ENCODE peak calls at places on chromosomes 4 and X, in seven cellular contexts. D, Y, J, I, O, F and X are unnamed samples.

GRCh38 chrX:135981010-135981409 is 4.2 kb upstream of the SLC9A6 start:
- DNase-seq in Y (no peak), O (no peak), I (no peak), J (no peak), F (no peak), D (no peak), X (no peak)

GRCh38 chr4:7018281-7018680 is 24.9 kb upstream of the TADA2B start:
- DNase-seq in Y (no peak), O (no peak), D (no peak), J (no peak), F (no peak), I (no peak), X (peak)

GRCh38 chrX:129833153-129834004 is 10.3 kb downstream of the ZDHHC9 start:
- DNase-seq in D (no peak), F (no peak), J (no peak), I (peak), O (no peak), Y (no peak), X (no peak)

GRCh38 chr4:127846061-127846460 is 34.6 kb upstream of the PLK4 start:
- DNase-seq in I (no peak), D (no peak), O (no peak), J (no peak), F (no peak), Y (no peak), X (no peak)

GRCh38 chr4:44162538-44163270 is 285.9 kb downstream of the KCTD8 start:
- DNase-seq in O (no peak), J (no peak), D (no peak), Y (no peak), F (no peak), I (no peak), X (no peak)

GRCh38 chr4:4574792-4575191 is 32.9 kb upstream of the STX18 start:
- DNase-seq in J (no peak), D (peak), Y (peak), O (peak), F (no peak), I (peak), X (peak)

GRCh38 chr4:5753766-5754528 is 42.9 kb downstream of the EVC start:
- DNase-seq in I (peak), D (no peak), O (no peak), F (no peak), J (no peak), Y (no peak), X (no peak)

GRCh38 chrX:107674480-107675364 is 46.4 kb downstream of the PRPS1 start:
- DNase-seq in J (no peak), I (no peak), Y (peak), O (no peak), D (peak), F (peak), X (peak)

GRCh38 chr4:140579278-140579677 is 10.5 kb upstream of the UCP1 start:
- DNase-seq in O (peak), Y (no peak), J (peak), D (no peak), F (no peak), I (no peak), X (no peak)

GRCh38 chr4:111963158-111963557 is 182.1 kb upstream of the FAM241A start:
- DNase-seq in D (no peak), J (no peak), F (no peak), O (no peak), Y (no peak), I (no peak), X (no peak)

GRCh38 chr4:31807036-31807435 is 1086.9 kb downstream of the PCDH7 start:
- DNase-seq in I (no peak), Y (no peak), O (no peak), D (no peak), F (no peak), J (no peak), X (no peak)

GRCh38 chr4:91113130-91113706 is 986.0 kb downstream of the CCSER1 start:
- DNase-seq in D (no peak), J (peak), O (peak), Y (no peak), F (no peak), I (peak), X (no peak)

GRCh38 chrX:65920620-65921019 is 119.3 kb downstream of the VSIG4 start:
- DNase-seq in O (no peak), D (no peak), Y (no peak), I (no peak), F (no peak), J (no peak), X (no peak)

GRCh38 chr4:8200302-8200975 is 1.3 kb downstream of the SH3TC1 start:
- DNase-seq in Y (peak), D (peak), F (peak), J (no peak), I (peak), O (no peak), X (peak)

GRCh38 chr4:102525099-102525498 is 23.9 kb downstream of the NFKB1 start:
- DNase-seq in Y (no peak), D (no peak), F (no peak), J (no peak), O (no peak), I (peak), X (no peak)

GRCh38 chr4:581753-582361 is 5.8 kb upstream of the TMEM271 start:
- DNase-seq in D (no peak), I (no peak), F (no peak), O (no peak), Y (no peak), J (no peak), X (no peak)

GRCh38 chr4:6719611-6720179 is 3.7 kb downstream of the BLOC1S4 start:
- DNase-seq in Y (no peak), I (no peak), J (no peak), F (no peak), O (no peak), D (no peak), X (no peak)

GRCh38 chr4:8323947-8324555 is 54.5 kb downstream of the HTRA3 start:
- DNase-seq in I (peak), F (peak), J (no peak), Y (no peak), O (no peak), D (no peak), X (peak)

GRCh38 chrX:108123591-108124366 is 32.2 kb downstream of the ATG4A start:
- DNase-seq in I (no peak), D (peak), F (no peak), Y (no peak), O (no peak), J (no peak), X (no peak)

GRCh38 chr4:138053601-138054322 is 188.4 kb downstream of the SLC7A11 start:
- DNase-seq in J (peak), O (no peak), D (no peak), Y (no peak), F (no peak), I (peak), X (no peak)

GRCh38 chrX:55524487-55524886 is 34.8 kb upstream of the USP51 start:
- DNase-seq in Y (no peak), J (no peak), I (peak), O (peak), D (no peak), F (no peak), X (no peak)

GRCh38 chr4:153521995-153522799 is 56.0 kb downstream of the TMEM131L start:
- DNase-seq in F (no peak), Y (peak), D (no peak), O (peak), I (no peak), J (no peak), X (no peak)

GRCh38 chrX:2317527-2318055 is 183.2 kb downstream of the DHRSX start:
- DNase-seq in Y (no peak), J (no peak), F (no peak), O (no peak), D (no peak), I (no peak), X (no peak)

GRCh38 chr4:53497446-53498069 is 93.7 kb downstream of the LNX1 start:
- DNase-seq in I (peak), J (no peak), O (peak), D (peak), Y (no peak), F (peak), X (no peak)

GRCh38 chr4:65623509-65623908 is 46.8 kb downstream of the EPHA5 start:
- DNase-seq in J (no peak), Y (no peak), F (no peak), I (peak), D (no peak), O (no peak), X (no peak)

GRCh38 chrX:39766085-39766726 is 331.6 kb downstream of the BCOR start:
- DNase-seq in D (no peak), Y (peak), O (no peak), J (no peak), I (no peak), F (no peak), X (no peak)

GRCh38 chr4:174012135-174012923 is 271.1 kb downstream of the FBXO8 start:
- DNase-seq in I (no peak), Y (no peak), O (no peak), F (no peak), J (no peak), D (no peak), X (no peak)

GRCh38 chr4:177413092-177413491 is 29.1 kb downstream of the AGA start:
- DNase-seq in J (no peak), I (no peak), Y (no peak), O (no peak), F (no peak), D (no peak), X (no peak)

GRCh38 chr4:188295899-188296298 is 156.7 kb downstream of the TRIML1 start:
- DNase-seq in I (peak), Y (no peak), D (no peak), F (no peak), O (no peak), J (no peak), X (peak)

GRCh38 chrX:103360092-103360491 is 3.8 kb downstream of the TCEAL9 start:
- DNase-seq in D (no peak), I (no peak), F (no peak), J (peak), Y (no peak), O (no peak), X (no peak)

GRCh38 chrX:103357871-103358270 is 1.6 kb downstream of the TCEAL9 start:
- DNase-seq in I (no peak), O (no peak), Y (no peak), F (no peak), J (no peak), D (no peak), X (no peak)

GRCh38 chrX:103360916-103361315 is 4.6 kb downstream of the TCEAL9 start:
- DNase-seq in O (no peak), J (no peak), F (no peak), I (no peak), D (no peak), Y (no peak), X (no peak)

GRCh38 chrX:103356023-103356798 is at the start of gene TCEAL9:
- DNase-seq in Y (no peak), O (peak), I (peak), F (peak), D (peak), J (peak), X (peak)

GRCh38 chrX:103356897-103357296 is 591 bp downstream of the TCEAL9 start:
- DNase-seq in O (peak), F (no peak), J (peak), Y (no peak), D (peak), I (no peak), X (no peak)
- H3K27ac ChIP-seq in O (peak), F (peak), J (peak), Y (no peak), D (peak), I (peak), X (peak)

GRCh38 chr4:22237155-22237751 is 278.6 kb downstream of the ADGRA3 start:
- DNase-seq in Y (no peak), I (peak), O (peak), J (peak), F (no peak), D (peak), X (no peak)

GRCh38 chr4:22240814-22241213 is 275.1 kb downstream of the ADGRA3 start:
- DNase-seq in Y (no peak), F (no peak), J (no peak), D (no peak), O (no peak), I (no peak), X (no peak)

GRCh38 chr4:22238742-22239141 is 277.1 kb downstream of the ADGRA3 start:
- DNase-seq in I (no peak), Y (no peak), J (peak), D (no peak), F (no peak), O (peak), X (no peak)

GRCh38 chr4:22235798-22236197 is 280.1 kb downstream of the ADGRA3 start:
- DNase-seq in O (no peak), F (no peak), Y (no peak), I (no peak), D (peak), J (no peak), X (no peak)

GRCh38 chr4:22237846-22238513 is 277.9 kb downstream of the ADGRA3 start:
- DNase-seq in D (no peak), J (no peak), I (no peak), O (peak), Y (no peak), F (no peak), X (no peak)
- H3K4me3 ChIP-seq in D (no peak), J (peak), I (no peak), O (no peak), Y (no peak), F (no peak), X (no peak)

GRCh38 chr4:168781884-168782283 is 228.2 kb downstream of the CBR4 start:
- DNase-seq in Y (no peak), J (no peak), O (no peak), F (no peak), D (no peak), I (no peak), X (no peak)
- H3K27ac ChIP-seq in Y (no peak), J (no peak), O (no peak), F (no peak), D (no peak), I (no peak), X (no peak)

DNA sequence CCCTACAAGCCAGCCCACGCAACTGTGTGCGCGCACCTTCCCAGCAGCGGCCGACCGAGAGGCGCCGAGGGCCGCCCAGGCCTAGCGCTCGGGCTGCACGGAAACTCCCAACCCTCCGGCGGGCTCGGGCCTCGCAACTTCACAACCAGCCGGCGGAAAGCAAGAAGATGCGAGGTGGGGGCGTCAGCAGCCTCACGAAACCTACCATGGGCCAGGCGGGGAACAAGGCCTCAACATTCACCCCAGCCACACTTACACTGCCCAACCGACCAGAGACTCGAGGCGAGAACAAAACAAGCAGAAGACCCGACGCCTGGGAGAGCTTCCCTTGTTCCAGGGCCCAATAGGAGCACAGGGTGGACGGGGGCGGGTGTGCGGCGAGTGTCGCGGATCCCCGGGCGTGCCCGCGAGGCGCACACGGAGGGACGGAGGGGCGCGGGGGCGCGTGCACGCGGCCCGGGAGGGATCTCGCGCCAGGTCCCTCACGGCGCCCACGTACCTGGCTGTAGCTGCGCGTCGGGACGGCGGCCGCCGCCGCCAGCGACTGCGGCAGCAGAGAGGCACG is 636 bp downstream of the GRSF1 start:
- DNase-seq in D (peak), O (peak), Y (peak), I (peak), F (peak), J (peak), X (peak)
- H3K4me3 ChIP-seq in D (peak), O (peak), Y (peak), I (peak), F (peak), J (peak), X (peak)

GRCh38 chr4:126779001-126779400 is 853.8 kb upstream of the INTU start:
- DNase-seq in O (no peak), J (no peak), I (no peak), F (no peak), Y (no peak), D (no peak), X (no peak)
- H3K27ac ChIP-seq in O (no peak), J (no peak), I (peak), F (no peak), Y (no peak), D (no peak), X (no peak)

GRCh38 chr4:118834070-118834469 is 1.9 kb downstream of the SEC24D start:
- DNase-seq in D (no peak), J (peak), O (no peak), Y (no peak), F (no peak), I (no peak), X (no peak)
- H3K4me3 ChIP-seq in D (no peak), J (peak), O (peak), Y (no peak), F (no peak), I (peak), X (no peak)

GRCh38 chr4:87129681-87130080 is 90.7 kb downstream of the KLHL8 start:
- DNase-seq in Y (no peak), J (no peak), D (no peak), F (no peak), I (no peak), O (no peak), X (no peak)
- H3K27ac ChIP-seq in Y (no peak), J (no peak), D (no peak), F (no peak), I (no peak), O (no peak), X (no peak)

GRCh38 chr4:184748251-184748652 is 14.4 kb upstream of the CENPU start:
- DNase-seq in Y (no peak), F (no peak), O (peak), D (peak), J (no peak), I (no peak), X (no peak)

GRCh38 chr4:184747034-184747830 is 13.3 kb upstream of the CENPU start:
- DNase-seq in I (no peak), F (no peak), Y (no peak), O (peak), J (no peak), D (no peak), X (no peak)

GRCh38 chr4:184746532-184746870 is 12.6 kb upstream of the CENPU start:
- DNase-seq in I (peak), Y (no peak), D (no peak), J (no peak), O (peak), F (peak), X (peak)

GRCh38 chr4:184744251-184744650 is 10.4 kb upstream of the CENPU start:
- DNase-seq in Y (no peak), F (no peak), I (no peak), D (no peak), O (no peak), J (no peak), X (no peak)

DNA sequence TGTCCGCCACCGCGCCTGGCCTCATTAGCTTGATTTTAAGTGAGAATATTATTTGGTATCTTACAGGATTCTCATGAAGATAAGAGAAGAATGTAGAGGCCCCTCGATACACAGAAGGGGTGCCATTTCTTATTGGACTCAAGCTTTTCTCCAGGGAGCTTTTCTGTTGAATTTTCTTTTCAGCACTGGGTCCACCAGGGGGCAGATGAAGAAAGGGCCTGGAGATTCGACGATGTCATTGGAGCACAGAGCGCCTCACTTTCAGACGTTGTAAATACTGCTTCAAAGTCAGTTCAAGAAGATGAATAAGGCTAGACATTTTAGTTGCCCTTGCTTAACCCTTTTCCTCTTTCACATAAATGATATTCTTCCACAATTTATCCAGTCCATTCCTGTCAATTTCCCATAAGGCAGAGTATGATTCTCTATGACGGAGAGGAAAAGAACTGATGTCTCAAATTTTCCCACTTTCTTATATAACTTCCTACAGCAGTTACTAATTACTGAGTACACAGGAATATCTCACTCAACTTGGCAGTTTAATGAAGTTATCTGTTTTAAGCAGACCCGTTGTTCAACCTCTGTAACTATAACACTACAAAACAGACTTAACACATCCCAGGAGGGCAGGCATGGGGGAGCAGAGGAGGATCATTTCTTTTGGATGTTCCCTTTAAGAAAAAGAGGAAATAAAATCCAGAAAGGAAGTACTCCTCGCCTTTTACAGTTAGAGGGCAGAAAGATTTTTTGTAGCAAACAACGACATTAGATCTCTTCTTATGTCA is 12.0 kb upstream of the CENPU start:
- DNase-seq in O (peak), I (peak), J (peak), Y (peak), F (peak), D (peak), X (peak)
- H3K4me3 ChIP-seq in O (no peak), I (no peak), J (no peak), Y (no peak), F (peak), D (peak), X (no peak)